ENCODE peak calls at places on chromosomes 16 and 17, in four cellular contexts. H, T, C and R are unnamed samples.
A peak's percentile ranks its signal among the peaks of the same experiment; 100 is the strongest.

GRCh38 chr17:81805707-81806460 is 1.9 kb downstream of the GCGR start:
- DNase-seq in T (no peak), H (no peak), C (no peak), R (no peak)

GRCh38 chr17:66313995-66314659 is 11.7 kb downstream of the PRKCA start:
- DNase-seq in T (no peak), C (no peak), H (no peak), R (no peak)

GRCh38 chr16:81524382-81524781 is 79.8 kb downstream of the CMIP start:
- DNase-seq in C (no peak), T (no peak), H (no peak), R (no peak)

GRCh38 chr17:57481901-57482300 is 225.6 kb downstream of the MSI2 start:
- DNase-seq in T (no peak), H (peak; percentile 76), C (no peak), R (peak; percentile 99)

GRCh38 chr17:57603978-57604377 is 141.1 kb downstream of the CCDC182 start:
- DNase-seq in C (no peak), H (no peak), T (no peak), R (no peak)

GRCh38 chr16:51818342-51818944 is 667.4 kb upstream of the SALL1 start:
- DNase-seq in T (no peak), H (no peak), C (no peak), R (peak; percentile 73)

GRCh38 chr16:87733190-87733589 is 32.6 kb downstream of the KLHDC4 start:
- DNase-seq in T (no peak), C (no peak), H (no peak), R (no peak)

GRCh38 chr17:63826468-63827001 is 696 bp upstream of the PSMC5 start:
- DNase-seq in H (peak; percentile 58), T (no peak), C (no peak), R (no peak)

GRCh38 chr17:3989156-3989886 is 25.1 kb upstream of the ATP2A3 start:
- DNase-seq in H (no peak), C (no peak), T (no peak), R (no peak)

GRCh38 chr17:3796110-3796821 is 4.7 kb downstream of the ITGAE start:
- DNase-seq in C (no peak), H (no peak), T (no peak), R (no peak)

GRCh38 chr17:74919440-74920305 is 3.4 kb downstream of the USH1G start:
- DNase-seq in H (no peak), C (no peak), T (no peak), R (no peak)

DNA sequence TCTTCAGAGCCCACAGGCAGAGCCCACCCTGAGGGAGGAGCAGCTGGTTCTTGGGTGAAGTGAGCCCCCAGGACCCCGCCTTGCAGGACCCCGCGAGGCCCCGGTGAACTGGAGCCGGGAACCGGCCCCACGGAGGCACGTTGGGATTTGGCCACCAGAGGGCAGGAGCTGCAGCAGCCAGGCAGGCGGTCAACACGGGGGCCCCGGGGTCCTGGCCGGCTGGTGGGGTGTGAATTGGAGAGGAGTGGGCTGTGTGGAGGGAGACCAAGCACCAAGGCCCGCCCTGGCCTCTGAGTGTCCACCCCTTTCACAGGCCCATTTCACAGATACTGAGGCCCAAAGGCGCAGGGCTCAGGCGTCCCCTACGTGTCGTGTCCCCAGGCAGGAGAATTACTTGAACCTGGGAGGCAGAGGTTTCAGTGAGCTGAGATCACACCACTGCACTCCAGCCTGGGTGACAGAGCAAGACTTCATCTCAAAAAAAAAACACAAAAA is 2.2 kb downstream of the DPEP1 start:
- DNase-seq in C (no peak), T (no peak), H (no peak), R (no peak)
- TF ChIP-seq CTCF in C (peak; percentile 48), T (peak; percentile 66), H (peak; percentile 75), R (peak; percentile 59)

DNA sequence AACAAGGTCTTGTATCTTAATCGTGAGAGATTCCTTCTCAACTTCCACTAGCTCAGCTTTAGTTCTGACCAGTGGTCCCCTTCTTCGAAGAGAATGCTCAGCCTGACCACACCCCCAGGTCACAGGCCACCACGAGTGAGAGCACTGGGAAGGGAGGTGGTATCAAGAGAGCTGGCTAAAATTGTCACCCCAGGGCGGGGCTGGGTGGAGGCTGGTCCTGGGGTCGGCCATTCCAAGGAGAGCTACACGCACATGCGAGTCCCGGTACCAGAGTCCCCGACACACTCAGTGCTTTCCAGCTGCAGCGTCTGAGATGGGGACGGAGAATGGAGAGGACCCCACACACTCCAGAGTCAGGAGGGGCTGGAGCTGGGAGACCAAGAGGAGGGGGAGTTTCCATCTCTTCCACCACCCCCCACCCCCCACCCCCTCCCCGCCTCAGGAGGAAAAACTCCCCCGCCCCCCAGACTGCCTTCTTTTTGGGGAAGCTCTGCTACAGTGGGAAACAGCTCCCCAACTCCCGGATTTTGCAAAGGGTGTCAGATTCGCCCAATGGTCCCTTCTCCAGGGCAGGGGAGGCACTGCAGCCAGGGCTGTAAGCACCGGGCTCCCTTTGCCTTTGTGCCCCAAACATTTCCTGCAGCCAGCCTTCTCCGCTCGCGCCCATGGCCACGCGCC is 1.6 kb downstream of the C1QL1 start:
- DNase-seq in C (no peak), T (no peak), H (no peak), R (no peak)
- H3K4me3 ChIP-seq in C (no peak overlapping the region), T (peak overlapping the region; percentile 15), H (no peak overlapping the region), R (no peak overlapping the region)

GRCh38 chr17:51850206-51850605 is 308.3 kb downstream of the CA10 start:
- DNase-seq in H (no peak), T (no peak), C (no peak), R (no peak)
- TF ChIP-seq CTCF in H (no peak), T (no peak), C (no peak), R (no peak)

GRCh38 chr16:30187971-30188561 is 4.7 kb downstream of the CORO1A start:
- DNase-seq in T (no peak), C (no peak), H (no peak), R (no peak)
- H3K4me3 ChIP-seq in T (no peak overlapping the region), C (no peak overlapping the region), H (no peak overlapping the region), R (no peak overlapping the region)